ENCODE peak calls at places on chromosomes 6 and 20, in eight cellular contexts. One of them, this sample, is unnamed.

GRCh38 chr6:14674458-14674857 is 556.9 kb downstream of the CD83 start:
- DNase-seq in HTR-8/SVneo: no peak
- DNase-seq in stimulated activated CD8-positive, alpha-beta memory T cell treated with anti-CD3 and anti-CD28 coated beads, Interleukin-7, amount 100 ng/mL, for 1 hour: no peak
- DNase-seq in T-helper 2 cell: no peak
- DNase-seq in NCI-H1436: no peak
- DNase-seq in dermis microvascular lymphatic vessel endothelial cell: no peak
- DNase-seq in GDM1: no peak
- DNase-seq in astrocyte of the spinal cord: no peak
- DNase-seq in this sample: no peak

GRCh38 chr6:151286192-151286591 is 46.4 kb downstream of the AKAP12 start:
- DNase-seq in NCI-H1436: no peak
- DNase-seq in stimulated activated CD8-positive, alpha-beta memory T cell treated with anti-CD3 and anti-CD28 coated beads, Interleukin-7, amount 100 ng/mL, for 1 hour: no peak
- DNase-seq in T-helper 2 cell: no peak
- DNase-seq in astrocyte of the spinal cord: no peak
- DNase-seq in GDM1: no peak
- DNase-seq in dermis microvascular lymphatic vessel endothelial cell: peak
- DNase-seq in HTR-8/SVneo: no peak
- DNase-seq in this sample: no peak

GRCh38 chr6:161079566-161080262 is 88.1 kb downstream of the MAP3K4 start:
- DNase-seq in GDM1: no peak
- DNase-seq in HTR-8/SVneo: peak
- DNase-seq in NCI-H1436: no peak
- DNase-seq in dermis microvascular lymphatic vessel endothelial cell: no peak
- DNase-seq in astrocyte of the spinal cord: peak
- DNase-seq in T-helper 2 cell: peak
- DNase-seq in stimulated activated CD8-positive, alpha-beta memory T cell treated with anti-CD3 and anti-CD28 coated beads, Interleukin-7, amount 100 ng/mL, for 1 hour: peak
- DNase-seq in this sample: peak

GRCh38 chr6:81808834-81809598 is 56.5 kb upstream of the TENT5A start:
- DNase-seq in dermis microvascular lymphatic vessel endothelial cell: peak
- DNase-seq in HTR-8/SVneo: no peak
- DNase-seq in NCI-H1436: no peak
- DNase-seq in GDM1: peak
- DNase-seq in stimulated activated CD8-positive, alpha-beta memory T cell treated with anti-CD3 and anti-CD28 coated beads, Interleukin-7, amount 100 ng/mL, for 1 hour: no peak
- DNase-seq in astrocyte of the spinal cord: no peak
- DNase-seq in T-helper 2 cell: no peak
- DNase-seq in this sample: no peak

GRCh38 chr6:139082370-139082769 is 52.5 kb upstream of the HECA start:
- DNase-seq in T-helper 2 cell: no peak
- DNase-seq in GDM1: no peak
- DNase-seq in stimulated activated CD8-positive, alpha-beta memory T cell treated with anti-CD3 and anti-CD28 coated beads, Interleukin-7, amount 100 ng/mL, for 1 hour: no peak
- DNase-seq in dermis microvascular lymphatic vessel endothelial cell: no peak
- DNase-seq in astrocyte of the spinal cord: no peak
- DNase-seq in NCI-H1436: no peak
- DNase-seq in HTR-8/SVneo: no peak
- DNase-seq in this sample: no peak

GRCh38 chr6:130029163-130029562 is 10.8 kb downstream of the L3MBTL3 start:
- DNase-seq in HTR-8/SVneo: no peak
- DNase-seq in dermis microvascular lymphatic vessel endothelial cell: no peak
- DNase-seq in NCI-H1436: no peak
- DNase-seq in stimulated activated CD8-positive, alpha-beta memory T cell treated with anti-CD3 and anti-CD28 coated beads, Interleukin-7, amount 100 ng/mL, for 1 hour: no peak
- DNase-seq in astrocyte of the spinal cord: no peak
- DNase-seq in GDM1: no peak
- DNase-seq in T-helper 2 cell: no peak
- DNase-seq in this sample: no peak

GRCh38 chr6:130366011-130366963 is at the start of gene TMEM200A:
- DNase-seq in NCI-H1436: no peak
- DNase-seq in dermis microvascular lymphatic vessel endothelial cell: no peak
- DNase-seq in astrocyte of the spinal cord: peak
- DNase-seq in GDM1: no peak
- DNase-seq in HTR-8/SVneo: peak
- DNase-seq in T-helper 2 cell: no peak
- DNase-seq in stimulated activated CD8-positive, alpha-beta memory T cell treated with anti-CD3 and anti-CD28 coated beads, Interleukin-7, amount 100 ng/mL, for 1 hour: no peak
- DNase-seq in this sample: peak

GRCh38 chr20:10492065-10492464 is 57.0 kb downstream of the SLX4IP start:
- DNase-seq in astrocyte of the spinal cord: peak
- DNase-seq in stimulated activated CD8-positive, alpha-beta memory T cell treated with anti-CD3 and anti-CD28 coated beads, Interleukin-7, amount 100 ng/mL, for 1 hour: no peak
- DNase-seq in HTR-8/SVneo: no peak
- DNase-seq in NCI-H1436: no peak
- DNase-seq in GDM1: no peak
- DNase-seq in dermis microvascular lymphatic vessel endothelial cell: no peak
- DNase-seq in T-helper 2 cell: no peak
- DNase-seq in this sample: peak

GRCh38 chr6:91276315-91276714 is 689.4 kb upstream of the MAP3K7 start:
- DNase-seq in astrocyte of the spinal cord: peak
- DNase-seq in T-helper 2 cell: no peak
- DNase-seq in stimulated activated CD8-positive, alpha-beta memory T cell treated with anti-CD3 and anti-CD28 coated beads, Interleukin-7, amount 100 ng/mL, for 1 hour: no peak
- DNase-seq in HTR-8/SVneo: no peak
- DNase-seq in dermis microvascular lymphatic vessel endothelial cell: no peak
- DNase-seq in NCI-H1436: peak
- DNase-seq in GDM1: no peak
- DNase-seq in this sample: peak

GRCh38 chr6:20302702-20303251 is 90.5 kb upstream of the MBOAT1 start:
- DNase-seq in T-helper 2 cell: no peak
- DNase-seq in dermis microvascular lymphatic vessel endothelial cell: no peak
- DNase-seq in NCI-H1436: no peak
- DNase-seq in astrocyte of the spinal cord: peak
- DNase-seq in GDM1: no peak
- DNase-seq in HTR-8/SVneo: no peak
- DNase-seq in stimulated activated CD8-positive, alpha-beta memory T cell treated with anti-CD3 and anti-CD28 coated beads, Interleukin-7, amount 100 ng/mL, for 1 hour: no peak
- DNase-seq in this sample: peak

GRCh38 chr6:35804996-35805736 is at the start of gene LHFPL5:
- DNase-seq in HTR-8/SVneo: peak
- DNase-seq in astrocyte of the spinal cord: peak
- DNase-seq in dermis microvascular lymphatic vessel endothelial cell: peak
- DNase-seq in GDM1: peak
- DNase-seq in NCI-H1436: peak
- DNase-seq in T-helper 2 cell: peak
- DNase-seq in stimulated activated CD8-positive, alpha-beta memory T cell treated with anti-CD3 and anti-CD28 coated beads, Interleukin-7, amount 100 ng/mL, for 1 hour: no peak
- DNase-seq in this sample: no peak

GRCh38 chr6:70956451-70957283 is at the start of gene B3GAT2:
- DNase-seq in T-helper 2 cell: no peak
- DNase-seq in GDM1: no peak
- DNase-seq in dermis microvascular lymphatic vessel endothelial cell: peak
- DNase-seq in NCI-H1436: peak
- DNase-seq in HTR-8/SVneo: no peak
- DNase-seq in astrocyte of the spinal cord: peak
- DNase-seq in stimulated activated CD8-positive, alpha-beta memory T cell treated with anti-CD3 and anti-CD28 coated beads, Interleukin-7, amount 100 ng/mL, for 1 hour: no peak
- DNase-seq in this sample: peak

GRCh38 chr6:15491255-15491985 is 171.4 kb downstream of the DTNBP1 start:
- DNase-seq in dermis microvascular lymphatic vessel endothelial cell: peak
- DNase-seq in T-helper 2 cell: peak
- DNase-seq in GDM1: no peak
- DNase-seq in stimulated activated CD8-positive, alpha-beta memory T cell treated with anti-CD3 and anti-CD28 coated beads, Interleukin-7, amount 100 ng/mL, for 1 hour: peak
- DNase-seq in HTR-8/SVneo: peak
- DNase-seq in NCI-H1436: peak
- DNase-seq in astrocyte of the spinal cord: peak
- DNase-seq in this sample: peak

GRCh38 chr6:144285798-144286502 is 815 bp downstream of the UTRN start:
- DNase-seq in T-helper 2 cell: peak
- DNase-seq in stimulated activated CD8-positive, alpha-beta memory T cell treated with anti-CD3 and anti-CD28 coated beads, Interleukin-7, amount 100 ng/mL, for 1 hour: peak
- DNase-seq in NCI-H1436: no peak
- DNase-seq in GDM1: peak
- DNase-seq in dermis microvascular lymphatic vessel endothelial cell: peak
- DNase-seq in astrocyte of the spinal cord: no peak
- DNase-seq in HTR-8/SVneo: peak
- DNase-seq in this sample: peak

GRCh38 chr6:4314201-4314707 is 178.9 kb upstream of the ECI2 start:
- DNase-seq in T-helper 2 cell: no peak
- DNase-seq in NCI-H1436: no peak
- DNase-seq in astrocyte of the spinal cord: no peak
- DNase-seq in dermis microvascular lymphatic vessel endothelial cell: no peak
- DNase-seq in HTR-8/SVneo: no peak
- DNase-seq in GDM1: no peak
- DNase-seq in stimulated activated CD8-positive, alpha-beta memory T cell treated with anti-CD3 and anti-CD28 coated beads, Interleukin-7, amount 100 ng/mL, for 1 hour: no peak
- DNase-seq in this sample: no peak

GRCh38 chr20:18412202-18412901 is 54.5 kb downstream of the DZANK1 start:
- DNase-seq in T-helper 2 cell: no peak
- DNase-seq in NCI-H1436: no peak
- DNase-seq in GDM1: peak
- DNase-seq in stimulated activated CD8-positive, alpha-beta memory T cell treated with anti-CD3 and anti-CD28 coated beads, Interleukin-7, amount 100 ng/mL, for 1 hour: no peak
- DNase-seq in astrocyte of the spinal cord: no peak
- DNase-seq in dermis microvascular lymphatic vessel endothelial cell: no peak
- DNase-seq in HTR-8/SVneo: no peak
- DNase-seq in this sample: no peak

GRCh38 chr6:27161946-27162603 is 85.4 kb upstream of the PRSS16 start:
- DNase-seq in stimulated activated CD8-positive, alpha-beta memory T cell treated with anti-CD3 and anti-CD28 coated beads, Interleukin-7, amount 100 ng/mL, for 1 hour: no peak
- DNase-seq in T-helper 2 cell: no peak
- DNase-seq in astrocyte of the spinal cord: peak
- DNase-seq in NCI-H1436: peak
- DNase-seq in GDM1: peak
- DNase-seq in HTR-8/SVneo: no peak
- DNase-seq in dermis microvascular lymphatic vessel endothelial cell: peak
- DNase-seq in this sample: peak

GRCh38 chr20:8007490-8007889 is 12.1 kb downstream of the TMX4 start:
- DNase-seq in stimulated activated CD8-positive, alpha-beta memory T cell treated with anti-CD3 and anti-CD28 coated beads, Interleukin-7, amount 100 ng/mL, for 1 hour: no peak
- DNase-seq in dermis microvascular lymphatic vessel endothelial cell: no peak
- DNase-seq in astrocyte of the spinal cord: no peak
- DNase-seq in T-helper 2 cell: no peak
- DNase-seq in GDM1: no peak
- DNase-seq in HTR-8/SVneo: no peak
- DNase-seq in NCI-H1436: no peak
- DNase-seq in this sample: no peak

GRCh38 chr6:34235605-34236422 is 859 bp upstream of the HMGA1 start:
- DNase-seq in stimulated activated CD8-positive, alpha-beta memory T cell treated with anti-CD3 and anti-CD28 coated beads, Interleukin-7, amount 100 ng/mL, for 1 hour: peak
- DNase-seq in dermis microvascular lymphatic vessel endothelial cell: peak
- DNase-seq in HTR-8/SVneo: peak
- DNase-seq in NCI-H1436: peak
- DNase-seq in GDM1: no peak
- DNase-seq in T-helper 2 cell: peak
- DNase-seq in astrocyte of the spinal cord: peak
- DNase-seq in this sample: peak

GRCh38 chr6:72554203-72554564 is 67.7 kb upstream of the KCNQ5 start:
- DNase-seq in dermis microvascular lymphatic vessel endothelial cell: no peak
- DNase-seq in T-helper 2 cell: no peak
- DNase-seq in NCI-H1436: no peak
- DNase-seq in stimulated activated CD8-positive, alpha-beta memory T cell treated with anti-CD3 and anti-CD28 coated beads, Interleukin-7, amount 100 ng/mL, for 1 hour: no peak
- DNase-seq in astrocyte of the spinal cord: peak
- DNase-seq in HTR-8/SVneo: no peak
- DNase-seq in GDM1: no peak
- DNase-seq in this sample: peak

GRCh38 chr6:149203509-149203908 is 114.0 kb upstream of the TAB2 start:
- DNase-seq in dermis microvascular lymphatic vessel endothelial cell: no peak
- DNase-seq in T-helper 2 cell: no peak
- DNase-seq in stimulated activated CD8-positive, alpha-beta memory T cell treated with anti-CD3 and anti-CD28 coated beads, Interleukin-7, amount 100 ng/mL, for 1 hour: no peak
- DNase-seq in NCI-H1436: no peak
- DNase-seq in astrocyte of the spinal cord: no peak
- DNase-seq in GDM1: no peak
- DNase-seq in HTR-8/SVneo: no peak
- DNase-seq in this sample: no peak

GRCh38 chr6:116615937-116616756 is at the start of gene RSPH4A:
- DNase-seq in astrocyte of the spinal cord: peak
- DNase-seq in NCI-H1436: peak
- DNase-seq in GDM1: peak
- DNase-seq in dermis microvascular lymphatic vessel endothelial cell: peak
- DNase-seq in stimulated activated CD8-positive, alpha-beta memory T cell treated with anti-CD3 and anti-CD28 coated beads, Interleukin-7, amount 100 ng/mL, for 1 hour: peak
- DNase-seq in T-helper 2 cell: peak
- DNase-seq in HTR-8/SVneo: peak
- DNase-seq in this sample: peak

GRCh38 chr20:967796-968742 is 34.0 kb downstream of the RSPO4 start:
- DNase-seq in HTR-8/SVneo: no peak
- DNase-seq in GDM1: no peak
- DNase-seq in NCI-H1436: no peak
- DNase-seq in T-helper 2 cell: no peak
- DNase-seq in stimulated activated CD8-positive, alpha-beta memory T cell treated with anti-CD3 and anti-CD28 coated beads, Interleukin-7, amount 100 ng/mL, for 1 hour: no peak
- DNase-seq in astrocyte of the spinal cord: peak
- DNase-seq in dermis microvascular lymphatic vessel endothelial cell: peak
- DNase-seq in this sample: peak

GRCh38 chr20:35582741-35583404 is 32.8 kb upstream of the SPAG4 start:
- DNase-seq in GDM1: no peak
- DNase-seq in NCI-H1436: no peak
- DNase-seq in stimulated activated CD8-positive, alpha-beta memory T cell treated with anti-CD3 and anti-CD28 coated beads, Interleukin-7, amount 100 ng/mL, for 1 hour: no peak
- DNase-seq in dermis microvascular lymphatic vessel endothelial cell: no peak
- DNase-seq in T-helper 2 cell: no peak
- DNase-seq in HTR-8/SVneo: no peak
- DNase-seq in astrocyte of the spinal cord: no peak
- DNase-seq in this sample: no peak

GRCh38 chr6:8131265-8131897 is 29.0 kb upstream of the EEF1E1 start:
- DNase-seq in astrocyte of the spinal cord: peak
- DNase-seq in T-helper 2 cell: no peak
- DNase-seq in dermis microvascular lymphatic vessel endothelial cell: peak
- DNase-seq in HTR-8/SVneo: peak
- DNase-seq in NCI-H1436: peak
- DNase-seq in stimulated activated CD8-positive, alpha-beta memory T cell treated with anti-CD3 and anti-CD28 coated beads, Interleukin-7, amount 100 ng/mL, for 1 hour: no peak
- DNase-seq in GDM1: peak
- DNase-seq in this sample: peak

GRCh38 chr20:12928755-12929401 is 79.9 kb upstream of the SPTLC3 start:
- DNase-seq in T-helper 2 cell: no peak
- DNase-seq in GDM1: no peak
- DNase-seq in astrocyte of the spinal cord: peak
- DNase-seq in dermis microvascular lymphatic vessel endothelial cell: peak
- DNase-seq in NCI-H1436: no peak
- DNase-seq in stimulated activated CD8-positive, alpha-beta memory T cell treated with anti-CD3 and anti-CD28 coated beads, Interleukin-7, amount 100 ng/mL, for 1 hour: no peak
- DNase-seq in HTR-8/SVneo: no peak
- DNase-seq in this sample: peak

GRCh38 chr6:449057-449430 is 57.5 kb downstream of the IRF4 start:
- DNase-seq in NCI-H1436: no peak
- DNase-seq in HTR-8/SVneo: no peak
- DNase-seq in GDM1: no peak
- DNase-seq in T-helper 2 cell: no peak
- DNase-seq in astrocyte of the spinal cord: no peak
- DNase-seq in dermis microvascular lymphatic vessel endothelial cell: no peak
- DNase-seq in stimulated activated CD8-positive, alpha-beta memory T cell treated with anti-CD3 and anti-CD28 coated beads, Interleukin-7, amount 100 ng/mL, for 1 hour: no peak
- DNase-seq in this sample: no peak

GRCh38 chr6:47631248-47632196 is 66.9 kb upstream of the ADGRF4 start:
- DNase-seq in T-helper 2 cell: no peak
- DNase-seq in stimulated activated CD8-positive, alpha-beta memory T cell treated with anti-CD3 and anti-CD28 coated beads, Interleukin-7, amount 100 ng/mL, for 1 hour: no peak
- DNase-seq in astrocyte of the spinal cord: peak
- DNase-seq in GDM1: peak
- DNase-seq in NCI-H1436: peak
- DNase-seq in HTR-8/SVneo: peak
- DNase-seq in dermis microvascular lymphatic vessel endothelial cell: peak
- DNase-seq in this sample: peak